ENCODE peak calls at places on chromosomes 13 and 19, in seven cellular contexts. X is GM23248; D is left ventricle myocardium inferior; Q is vagina; Z is CD8-positive, alpha-beta memory T cell; V is uterus; E is WERI-Rb-1. R is an unnamed sample.

GRCh38 chr19:10510301-10510802 is 6.9 kb downstream of the S1PR5 start:
- DNase-seq in X (peak; percentile 30), D (no peak), Z (peak; percentile 53), E (peak; percentile 69), V (no peak), Q (no peak), R (no peak)

GRCh38 chr19:18745012-18745735 is 45.9 kb downstream of the COMP start:
- DNase-seq in Q (no peak), E (no peak), Z (no peak), V (peak; percentile 85), D (no peak), X (no peak), R (no peak)

GRCh38 chr13:114229486-114229885 is 5.2 kb upstream of the CDC16 start:
- DNase-seq in X (peak; percentile 35), V (no peak), E (no peak), Q (no peak), Z (no peak), D (no peak), R (no peak)

GRCh38 chr19:50377051-50377441 is 789 bp downstream of the NR1H2 start:
- DNase-seq in Q (no peak), E (peak; percentile 50), X (peak; percentile 36), D (no peak), Z (peak; percentile 58), V (peak; percentile 46), R (no peak)

GRCh38 chr19:8141726-8142524 is 7.5 kb downstream of the FBN3 start:
- DNase-seq in D (no peak), Z (no peak), Q (no peak), V (no peak), E (no peak), X (no peak), R (no peak)

GRCh38 chr13:30179547-30180256 is 127.6 kb downstream of the KATNAL1 start:
- DNase-seq in Q (no peak), Z (no peak), V (no peak), X (no peak), D (no peak), E (no peak), R (no peak)

GRCh38 chr19:50645107-50645506 is 4.1 kb upstream of the C19orf81 start:
- DNase-seq in X (no peak), V (no peak), E (no peak), Q (no peak), Z (no peak), D (no peak), R (no peak)

GRCh38 chr19:38569368-38569983 is 48.3 kb downstream of the MAP4K1 start:
- DNase-seq in D (no peak), E (no peak), Q (no peak), X (no peak), Z (no peak), V (no peak), R (no peak)

GRCh38 chr19:31127132-31127967 is 221.9 kb downstream of the TSHZ3 start:
- DNase-seq in Q (no peak), X (peak; percentile 98), D (no peak), E (no peak), Z (no peak), V (peak; percentile 19), R (no peak)

GRCh38 chr19:8811315-8812172 is 20.6 kb downstream of the ZNF558 start:
- DNase-seq in D (no peak), V (no peak), Q (peak; percentile 1), E (no peak), X (peak; percentile 23), Z (no peak), R (no peak)

GRCh38 chr19:51600940-51601575 is 29.1 kb downstream of the SIGLEC5 start:
- DNase-seq in V (no peak), Z (peak; percentile 11), X (no peak), E (no peak), D (no peak), Q (no peak), R (no peak)

GRCh38 chr19:3275583-3276340 is 51.3 kb downstream of the CELF5 start:
- DNase-seq in D (peak; percentile 32), Z (peak; percentile 86), X (peak; percentile 90), V (peak; percentile 42), E (peak; percentile 97), Q (no peak), R (peak; percentile 47)

GRCh38 chr13:24036115-24036514 is 124.4 kb upstream of the SPATA13 start:
- DNase-seq in Q (no peak), E (no peak), D (no peak), V (no peak), Z (no peak), X (peak; percentile 49), R (no peak)

GRCh38 chr13:109272595-109273325 is 513.6 kb downstream of the IRS2 start:
- DNase-seq in E (no peak), D (no peak), X (peak; percentile 50), V (no peak), Q (no peak), Z (no peak), R (no peak)

GRCh38 chr13:109273326-109273751 is 513.0 kb downstream of the IRS2 start:
- DNase-seq in D (no peak), Q (no peak), E (no peak), Z (no peak), X (peak; percentile 61), V (no peak), R (no peak)

GRCh38 chr13:109271991-109272454 is 514.4 kb downstream of the IRS2 start:
- DNase-seq in V (no peak), X (peak; percentile 78), Q (no peak), E (no peak), D (no peak), Z (no peak), R (no peak)

GRCh38 chr13:109271555-109271954 is 514.8 kb downstream of the IRS2 start:
- DNase-seq in D (no peak), E (no peak), Z (no peak), Q (no peak), X (no peak), V (no peak), R (no peak)

GRCh38 chr13:109271061-109271460 is 515.3 kb downstream of the IRS2 start:
- DNase-seq in Q (no peak), V (no peak), D (no peak), X (no peak), E (no peak), Z (no peak), R (no peak)
- H3K4me3 ChIP-seq in Q (no peak overlapping the region), V (no peak overlapping the region), D (no peak overlapping the region), X (peak overlapping the region; percentile 68), E (no peak overlapping the region), Z (no peak overlapping the region), R (no peak overlapping the region)

DNA sequence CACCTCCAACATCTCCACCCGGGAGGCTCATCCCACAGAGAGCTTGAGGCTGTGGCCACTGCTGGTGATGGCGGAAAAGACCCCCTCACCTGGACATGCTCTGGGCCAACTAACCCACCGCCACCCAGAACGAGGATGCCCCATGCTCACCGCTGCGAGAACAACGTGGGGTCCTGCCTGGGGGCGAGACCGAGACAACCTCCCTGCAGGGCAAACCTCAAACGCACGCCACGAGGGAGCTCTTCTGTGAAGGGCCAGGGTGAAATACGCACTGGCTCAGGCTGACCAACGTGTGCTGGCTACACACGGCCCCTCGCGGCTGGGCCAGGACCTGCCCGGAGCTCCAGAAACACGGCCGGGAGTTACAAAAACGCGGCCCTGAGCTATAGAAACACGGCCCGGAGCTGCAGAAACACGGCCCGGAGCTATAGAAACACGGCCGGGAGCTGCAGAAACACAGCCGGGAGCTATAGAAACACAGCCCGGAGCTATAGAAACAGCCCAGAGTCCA is 19.0 kb upstream of the PLPP2 start:
- DNase-seq in X (no peak), D (no peak), E (no peak), Z (no peak), V (peak; percentile 24), Q (no peak), R (no peak)
- H3K4me3 ChIP-seq in X (no peak overlapping the region), D (peak overlapping the region; percentile 65), E (no peak overlapping the region), Z (no peak overlapping the region), V (no peak overlapping the region), Q (peak overlapping the region; percentile 27), R (no peak overlapping the region)

GRCh38 chr13:110589991-110590390 is 25.4 kb upstream of the NAXD start:
- DNase-seq in V (no peak), Q (no peak), Z (no peak), D (no peak), E (no peak), X (no peak), R (no peak)
- H3K4me3 ChIP-seq in V (no peak overlapping the region), Q (no peak overlapping the region), Z (no peak overlapping the region), D (no peak overlapping the region), E (no peak overlapping the region), X (no peak overlapping the region), R (no peak overlapping the region)

GRCh38 chr19:48890551-48890950 is 8.0 kb downstream of the TULP2 start:
- DNase-seq in D (no peak), X (no peak), Z (no peak), E (no peak), Q (no peak), V (no peak), R (no peak)
- H3K4me3 ChIP-seq in D (no peak overlapping the region), X (no peak overlapping the region), Z (no peak overlapping the region), E (no peak overlapping the region), Q (no peak overlapping the region), V (no peak overlapping the region), R (no peak overlapping the region)

DNA sequence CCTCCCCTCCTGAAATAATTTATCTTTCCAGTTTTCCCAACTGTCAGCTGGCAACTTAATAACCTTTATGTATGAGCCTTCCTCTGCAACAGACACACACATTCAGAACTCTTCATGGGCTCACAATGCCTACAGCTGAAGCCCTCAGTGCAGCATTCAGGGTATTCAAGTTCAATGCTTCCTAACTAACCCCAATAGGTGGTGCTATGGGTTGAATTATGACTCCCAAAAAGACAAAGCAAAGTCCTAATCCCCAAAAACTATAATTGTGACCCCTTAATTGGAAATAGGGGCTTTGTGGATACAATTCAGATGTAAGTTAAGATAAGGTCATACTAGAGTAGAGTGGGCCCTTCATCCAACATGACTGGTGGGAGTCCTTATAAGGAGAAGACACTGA is 202.2 kb downstream of the SUCLA2 start:
- DNase-seq in E (no peak), X (peak; percentile 51), Z (no peak), D (no peak), Q (no peak), V (no peak), R (no peak)
- H3K4me3 ChIP-seq in E (no peak overlapping the region), X (no peak overlapping the region), Z (no peak overlapping the region), D (no peak overlapping the region), Q (no peak overlapping the region), V (no peak overlapping the region), R (no peak overlapping the region)

GRCh38 chr19:48415869-48416268 is 22.4 kb downstream of the GRIN2D start:
- DNase-seq in X (no peak), V (no peak), Z (no peak), Q (no peak), E (no peak), D (no peak), R (no peak)
- H3K4me3 ChIP-seq in X (no peak overlapping the region), V (no peak overlapping the region), Z (no peak overlapping the region), Q (no peak overlapping the region), E (no peak overlapping the region), D (peak overlapping the region; percentile 49), R (no peak overlapping the region)

R was measured in GM12864.